ENCODE peak calls at places on chromosomes 3 and 15, in ten cellular contexts. J is GM04504; S is stimulated activated CD4-positive, alpha-beta T cell treated with anti-CD3 and anti-CD28 coated beads, Interleukin-12 subunit alpha, Interleukin-12 subunit beta, amount 100 ng/mL, for 4 hours; Q is nephron progenitor cell; N is EL; G is GM23338; B is tibial artery; O is NCI-H1436; Y is HFF-Myc; M is AG20443. L is an unnamed sample.

GRCh38 chr3:126082334-126083137 is 1.4 kb downstream of the SLC41A3 start:
- DNase-seq in J (no peak), S (no peak), Q (no peak), N (no peak), G (no peak), B (no peak), O (no peak), Y (no peak), M (peak), L (no peak)

GRCh38 chr3:124861041-124861440 is 26.1 kb downstream of the ITGB5 start:
- DNase-seq in J (no peak), S (no peak), Q (no peak), N (no peak), G (no peak), B (no peak), O (no peak), Y (no peak), M (no peak), L (no peak)

GRCh38 chr15:69723404-69724097 is 270.9 kb downstream of the RPLP1 start:
- DNase-seq in J (no peak), S (no peak), Q (no peak), N (peak), G (peak), B (no peak), O (peak), Y (no peak), M (no peak), L (no peak)

GRCh38 chr3:125670352-125670751 is 75.1 kb upstream of the OSBPL11 start:
- DNase-seq in J (no peak), S (no peak), Q (no peak), N (no peak), G (no peak), B (no peak), O (no peak), Y (no peak), M (no peak), L (no peak)

GRCh38 chr3:141174683-141175082 is 56.9 kb upstream of the PXYLP1 start:
- DNase-seq in J (no peak), S (no peak), Q (no peak), N (no peak), G (peak), B (no peak), O (no peak), Y (no peak), M (no peak), L (no peak)

GRCh38 chr15:55279746-55280351 is 9.8 kb downstream of the RAB27A start:
- DNase-seq in J (peak), S (no peak), Q (no peak), N (peak), G (no peak), B (no peak), O (no peak), Y (peak), M (peak), L (peak)

GRCh38 chr15:29058903-29059539 is 173.2 kb downstream of the APBA2 start:
- DNase-seq in J (no peak), S (no peak), Q (no peak), N (no peak), G (no peak), B (no peak), O (no peak), Y (no peak), M (no peak), L (no peak)

GRCh38 chr3:47578691-47579632 is at the start of gene CSPG5:
- DNase-seq in J (no peak), S (peak), Q (peak), N (peak), G (peak), B (no peak), O (no peak), Y (no peak), M (peak), L (no peak)

GRCh38 chr3:69204315-69204957 is 82.0 kb upstream of the LMOD3 start:
- DNase-seq in J (no peak), S (peak), Q (no peak), N (no peak), G (no peak), B (no peak), O (no peak), Y (no peak), M (no peak), L (no peak)

GRCh38 chr15:29736745-29737023 is 85.6 kb downstream of the TJP1 start:
- DNase-seq in J (no peak), S (no peak), Q (no peak), N (peak), G (no peak), B (no peak), O (no peak), Y (no peak), M (peak), L (peak)

GRCh38 chr3:119675188-119675874 is 1.9 kb downstream of the COX17 start:
- DNase-seq in J (no peak), S (no peak), Q (no peak), N (no peak), G (no peak), B (no peak), O (no peak), Y (no peak), M (no peak), L (no peak)

GRCh38 chr3:197376020-197376419 is 77.6 kb upstream of the DLG1 start:
- DNase-seq in J (no peak), S (no peak), Q (no peak), N (no peak), G (no peak), B (no peak), O (no peak), Y (no peak), M (peak), L (no peak)

GRCh38 chr15:34726407-34727100 is 28.2 kb downstream of the GJD2 start:
- DNase-seq in J (peak), S (no peak), Q (no peak), N (peak), G (peak), B (no peak), O (no peak), Y (no peak), M (peak), L (no peak)

GRCh38 chr3:46943237-46944187 is 33.0 kb downstream of the CCDC12 start:
- DNase-seq in J (no peak), S (no peak), Q (no peak), N (no peak), G (no peak), B (no peak), O (no peak), Y (no peak), M (no peak), L (peak)